ENCODE peak calls at places on chromosomes 3 and 15, in eight cellular contexts. S, Z, K, X, C, W, M and I are unnamed samples.

GRCh38 chr3:39529551-39529950 is 62.1 kb downstream of the MOBP start:
- DNase-seq in S (no peak), Z (no peak), K (no peak), X (no peak), C (no peak), W (no peak), M (no peak), I (no peak)

GRCh38 chr3:186165331-186165730 is 56.4 kb upstream of the ETV5 start:
- DNase-seq in S (no peak), Z (no peak), K (no peak), X (no peak), C (no peak), W (no peak), M (no peak), I (peak; percentile 25)

GRCh38 chr15:69798481-69799315 is 299.0 kb downstream of the TLE3 start:
- DNase-seq in S (no peak), Z (no peak), K (no peak), X (no peak), C (peak; percentile 15), W (peak; percentile 79), M (no peak), I (no peak)

GRCh38 chr3:30520695-30521094 is 85.7 kb upstream of the TGFBR2 start:
- DNase-seq in S (no peak), Z (no peak), K (no peak), X (no peak), C (no peak), W (no peak), M (no peak), I (no peak)

GRCh38 chr3:136042608-136043221 is 77.2 kb downstream of the PPP2R3A start:
- DNase-seq in S (peak; percentile 37), Z (peak; percentile 15), K (no peak), X (no peak), C (no peak), W (no peak), M (peak; percentile 86), I (no peak)

GRCh38 chr3:54342676-54343075 is 220.3 kb downstream of the CACNA2D3 start:
- DNase-seq in S (no peak), Z (no peak), K (no peak), X (no peak), C (peak; percentile 29), W (no peak), M (no peak), I (no peak)

GRCh38 chr15:65940618-65940909 is 71.3 kb downstream of the RAB11A start:
- DNase-seq in S (no peak), Z (no peak), K (no peak), X (no peak), C (no peak), W (no peak), M (no peak), I (no peak)

GRCh38 chr3:34056951-34057390 is 258.5 kb downstream of the PDCD6IP start:
- DNase-seq in S (no peak), Z (no peak), K (no peak), X (peak; percentile 89), C (no peak), W (no peak), M (no peak), I (no peak)

GRCh38 chr15:79560384-79560783 is 128.2 kb downstream of the MINAR1 start:
- DNase-seq in S (no peak), Z (no peak), K (no peak), X (no peak), C (no peak), W (no peak), M (no peak), I (no peak)

GRCh38 chr15:40241305-40242215 is 2.7 kb downstream of the PAK6 start:
- DNase-seq in S (no peak), Z (no peak), K (peak; percentile 14), X (no peak), C (peak; percentile 15), W (peak; percentile 29), M (no peak), I (peak; percentile 88)

GRCh38 chr3:13076255-13076654 is 3.0 kb upstream of the IQSEC1 start:
- DNase-seq in S (no peak), Z (no peak), K (no peak), X (no peak), C (no peak), W (no peak), M (no peak), I (no peak)

GRCh38 chr3:60657972-60658371 is 593.3 kb downstream of the FHIT start:
- DNase-seq in S (no peak), Z (no peak), K (no peak), X (peak; percentile 61), C (no peak), W (no peak), M (no peak), I (no peak)

GRCh38 chr3:64063207-64063981 is 40.1 kb upstream of the PSMD6 start:
- DNase-seq in S (no peak), Z (no peak), K (no peak), X (no peak), C (no peak), W (no peak), M (peak; percentile 49), I (no peak)

GRCh38 chr15:31360843-31361763 is 34.5 kb downstream of the KLF13 start:
- DNase-seq in S (no peak), Z (no peak), K (no peak), X (no peak), C (peak; percentile 61), W (peak; percentile 97), M (peak; percentile 48), I (no peak)

GRCh38 chr3:103515116-103515515 is 1080.3 kb downstream of the ZPLD1 start:
- DNase-seq in S (no peak), Z (no peak), K (no peak), X (no peak), C (no peak), W (no peak), M (peak; percentile 14), I (no peak)

GRCh38 chr3:197690754-197691153 is 46.0 kb downstream of the RUBCN start:
- DNase-seq in S (no peak), Z (no peak), K (no peak), X (no peak), C (no peak), W (no peak), M (no peak), I (no peak)

GRCh38 chr15:92733934-92734521 is 78.5 kb upstream of the FAM174B start:
- DNase-seq in S (no peak), Z (no peak), K (no peak), X (no peak), C (no peak), W (no peak), M (peak; percentile 74), I (no peak)

GRCh38 chr3:40939113-40940070 is 259.9 kb upstream of the CTNNB1 start:
- DNase-seq in S (no peak), Z (no peak), K (peak; percentile 56), X (no peak), C (no peak), W (no peak), M (no peak), I (no peak)

GRCh38 chr15:96053039-96054021 is 277.2 kb upstream of the NR2F2 start:
- DNase-seq in S (peak; percentile 16), Z (no peak), K (peak; percentile 20), X (no peak), C (peak; percentile 75), W (peak; percentile 78), M (peak; percentile 69), I (no peak)

GRCh38 chr15:72203507-72203837 is 5.9 kb upstream of the GRAMD2A start:
- DNase-seq in S (no peak), Z (no peak), K (peak; percentile 89), X (no peak), C (peak; percentile 68), W (no peak), M (no peak), I (no peak)
- TF ChIP-seq POLR2AphosphoS5 in S (no peak), Z (no peak), K (peak; percentile 46), X (no peak), C (peak; percentile 77), W (no peak), M (no peak), I (peak; percentile 49)

DNA sequence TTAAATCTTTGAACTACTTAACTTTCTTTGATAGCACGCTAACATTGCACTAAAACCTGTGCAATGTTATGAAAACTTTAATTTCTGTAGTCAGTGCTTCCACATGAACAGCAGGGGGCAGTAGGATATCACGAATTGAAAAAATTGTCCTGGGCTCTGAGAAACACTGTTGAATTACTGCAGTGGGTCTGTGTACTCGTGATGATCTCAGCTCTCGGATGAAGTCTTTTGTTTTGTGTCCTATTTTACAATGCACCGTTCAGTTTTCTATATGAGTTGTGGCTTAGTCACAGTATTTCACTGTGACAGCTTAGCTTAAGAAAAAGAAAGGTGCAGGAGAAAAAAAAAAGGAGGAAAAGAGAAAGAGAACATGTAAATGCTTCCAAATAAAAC is 141.3 kb upstream of the CCDC54 start:
- DNase-seq in S (peak; percentile 68), Z (peak; percentile 68), K (no peak), X (peak; percentile 31), C (no peak), W (no peak), M (peak; percentile 82), I (no peak)
- H3K4me3 ChIP-seq in S (peak overlapping the region; percentile 60), Z (peak overlapping the region; percentile 54), K (peak overlapping the region; percentile 49), X (no peak overlapping the region), C (peak overlapping the region; percentile 51), W (peak overlapping the region; percentile 0), M (no peak overlapping the region), I (peak overlapping the region; percentile 47)

GRCh38 chr15:61893146-61893545 is 167.1 kb downstream of the VPS13C start:
- DNase-seq in S (no peak), Z (no peak), K (no peak), X (no peak), C (no peak), W (no peak), M (no peak), I (no peak)

GRCh38 chr15:61889706-61890105 is 170.5 kb downstream of the VPS13C start:
- DNase-seq in S (no peak), Z (no peak), K (no peak), X (no peak), C (no peak), W (no peak), M (no peak), I (no peak)

GRCh38 chr15:61892140-61892539 is 168.1 kb downstream of the VPS13C start:
- DNase-seq in S (no peak), Z (no peak), K (no peak), X (no peak), C (no peak), W (no peak), M (no peak), I (no peak)

GRCh38 chr15:61888074-61888780 is 172.0 kb downstream of the VPS13C start:
- DNase-seq in S (no peak), Z (no peak), K (no peak), X (no peak), C (no peak), W (no peak), M (no peak), I (no peak)

DNA sequence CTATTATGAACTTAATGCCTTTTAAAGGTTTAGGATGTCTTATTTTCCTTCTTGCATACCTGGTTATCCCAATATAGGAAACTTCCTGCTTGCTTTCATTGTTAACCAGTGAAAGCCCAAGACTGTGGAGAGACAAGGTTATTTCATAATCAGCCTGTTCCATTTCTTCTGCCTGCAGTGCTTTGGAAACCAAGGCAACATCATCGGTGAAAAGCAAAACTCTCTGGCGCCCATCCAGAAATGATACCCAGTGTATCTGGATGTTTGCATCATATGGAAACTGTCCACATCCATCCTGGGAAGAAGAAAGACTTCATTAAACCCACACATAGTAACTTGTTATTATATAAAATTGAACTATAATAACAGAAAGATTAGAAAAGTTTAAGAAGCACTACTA is 170.1 kb downstream of the VPS13C start:
- DNase-seq in S (no peak), Z (no peak), K (no peak), X (no peak), C (no peak), W (no peak), M (no peak), I (no peak)
- TF ChIP-seq CTCF in S (no peak), Z (no peak), K (no peak), X (no peak), C (no peak), W (no peak), M (no peak), I (no peak)

GRCh38 chr15:45387379-45388007 is 9.1 kb upstream of the GATM start:
- DNase-seq in S (no peak), Z (no peak), K (no peak), X (no peak), C (no peak), W (no peak), M (no peak), I (no peak)
- TF ChIP-seq POLR2AphosphoS5 in S (no peak), Z (no peak), K (no peak), X (no peak), C (no peak), W (no peak), M (no peak), I (no peak)